ENCODE peak calls at places on chromosomes 11 and 22, in five cellular contexts. Z is naive thymus-derived CD8-positive, alpha-beta T cell; E is GM10248; N is hepatocyte; X is SJSA1. H is an unnamed sample.

GRCh38 chr11:82771781-82772180 is 38.1 kb upstream of the FAM181B start:
- DNase-seq in E (no peak), Z (no peak), N (no peak), X (no peak), H (no peak)

GRCh38 chr11:73198677-73199076 is 19.4 kb upstream of the P2RY2 start:
- DNase-seq in Z (no peak), N (peak), X (no peak), E (no peak), H (peak)

GRCh38 chr22:37588540-37589215 is 8.8 kb upstream of the LGALS2 start:
- DNase-seq in N (peak), X (no peak), E (no peak), Z (no peak), H (no peak)

GRCh38 chr11:35065566-35065965 is 73.4 kb upstream of the CD44 start:
- DNase-seq in E (no peak), N (no peak), X (no peak), Z (no peak), H (no peak)

GRCh38 chr11:17015639-17016125 is 1.5 kb upstream of the PLEKHA7 start:
- DNase-seq in E (no peak), Z (no peak), N (no peak), X (peak), H (no peak)

GRCh38 chr11:47766363-47767227 is 546 bp downstream of the FNBP4 start:
- DNase-seq in E (peak), N (peak), Z (peak), X (peak), H (peak)

GRCh38 chr11:29435421-29435820 is 581.4 kb downstream of the KCNA4 start:
- DNase-seq in Z (no peak), N (no peak), X (no peak), E (no peak), H (peak)

GRCh38 chr22:50399751-50400331 is 56.7 kb downstream of the PPP6R2 start:
- DNase-seq in E (peak), N (peak), X (no peak), Z (no peak), H (no peak)

GRCh38 chr11:116874251-116874650 is 36.8 kb upstream of the APOA1 start:
- DNase-seq in Z (no peak), X (no peak), N (peak), E (no peak), H (no peak)

GRCh38 chr22:37440875-37441274 is 13.6 kb upstream of the ELFN2 start:
- DNase-seq in X (no peak), E (no peak), Z (no peak), N (no peak), H (no peak)

GRCh38 chr11:130448416-130449068 is at the start of gene ADAMTS15:
- DNase-seq in X (peak), N (peak), Z (no peak), E (peak), H (peak)

GRCh38 chr11:73233704-73234402 is 15.8 kb downstream of the P2RY2 start:
- DNase-seq in N (no peak), X (no peak), Z (no peak), E (no peak), H (no peak)

GRCh38 chr11:96205460-96205809 is 137.6 kb downstream of the MAML2 start:
- DNase-seq in Z (no peak), E (no peak), N (no peak), X (no peak), H (peak)

GRCh38 chr22:37259540-37260029 is 15.5 kb upstream of the RAC2 start:
- DNase-seq in Z (no peak), X (no peak), N (peak), E (no peak), H (peak)

GRCh38 chr11:72720806-72721205 is 31.4 kb downstream of the ARAP1 start:
- DNase-seq in E (no peak), X (no peak), Z (no peak), N (no peak), H (no peak)

GRCh38 chr22:38413085-38414008 is 41.7 kb downstream of the KCNJ4 start:
- DNase-seq in N (peak), X (no peak), E (no peak), Z (peak), H (no peak)

GRCh38 chr11:32962016-32962415 is 53.7 kb upstream of the DEPDC7 start:
- DNase-seq in X (no peak), Z (no peak), N (no peak), E (no peak), H (peak)

GRCh38 chr11:45537617-45538016 is 127.8 kb downstream of the CHST1 start:
- DNase-seq in N (no peak), X (no peak), E (no peak), Z (no peak), H (no peak)

GRCh38 chr11:47514825-47515647 is 37.9 kb downstream of the CELF1 start:
- DNase-seq in X (no peak), N (peak), Z (no peak), E (no peak), H (peak)

GRCh38 chr11:65743928-65744698 is 23.5 kb upstream of the RNASEH2C start:
- DNase-seq in E (no peak), Z (no peak), X (peak), N (peak), H (no peak)

GRCh38 chr11:473975-474785 is 24.1 kb downstream of the PTDSS2 start:
- DNase-seq in E (no peak), N (no peak), Z (no peak), X (no peak), H (no peak)

GRCh38 chr22:20319041-20319744 is 667 bp downstream of the DGCR6L start:
- DNase-seq in X (peak), Z (no peak), E (no peak), N (no peak), H (peak)

GRCh38 chr22:47175151-47175760 is 412.8 kb downstream of the TBC1D22A start:
- DNase-seq in X (peak), E (no peak), Z (no peak), N (no peak), H (no peak)

GRCh38 chr11:125886997-125887372 is 483 bp upstream of the HYLS1 start:
- DNase-seq in Z (no peak), X (peak), E (peak), N (no peak), H (peak)

GRCh38 chr11:1458340-1459218 is 28.0 kb downstream of the MOB2 start:
- DNase-seq in E (no peak), Z (no peak), X (no peak), N (peak), H (peak)

H was measured in astrocyte of the hippocampus.